ENCODE peak calls at places on chromosomes 5 and 9, in eight cellular contexts. O is colonic mucosa, Z is suprapubic skin, X is PC-3, G is heart left ventricle, U is esophagus squamous epithelium, Y is K562, B is aorta. F is an unnamed sample. For H3K36me3 and H3K9me3, the result is how much of the 10 kb centered on the place peaks cover.

GRCh38 chr9:33686942-33687341 is 108.4 kb upstream of the PRSS3 start:
- DNase-seq in O (no peak), Z (no peak), X (no peak), G (no peak), U (no peak), Y (no peak), B (no peak), F (no peak)

GRCh38 chr5:150644058-150644457 is 3.6 kb downstream of the SYNPO start:
- DNase-seq in O (no peak), Z (no peak), X (no peak), G (no peak), U (no peak), Y (no peak), B (no peak), F (no peak)

GRCh38 chr9:130304643-130305042 is 39.1 kb downstream of the HMCN2 start:
- DNase-seq in O (no peak), Z (no peak), X (no peak), G (no peak), U (no peak), Y (no peak), B (no peak), F (no peak)

GRCh38 chr5:179623906-179624741 is 653 bp upstream of the HNRNPH1 start:
- DNase-seq in O (peak), Z (peak), X (peak), G (peak), U (no peak), Y (peak), B (peak), F (peak)

GRCh38 chr9:91066042-91066415 is 264.4 kb downstream of the SYK start:
- DNase-seq in O (no peak), Z (no peak), X (no peak), G (no peak), U (no peak), Y (no peak), B (no peak), F (no peak)

GRCh38 chr9:114417511-114417910 is 29.7 kb upstream of the AKNA start:
- DNase-seq in O (no peak), Z (no peak), X (peak), G (no peak), U (no peak), Y (no peak), B (no peak), F (no peak)

GRCh38 chr9:4371108-4371507 is 71.2 kb upstream of the GLIS3 start:
- DNase-seq in O (no peak), Z (no peak), X (peak), G (no peak), U (no peak), Y (no peak), B (no peak), F (no peak)

GRCh38 chr9:126347911-126348760 is 21.5 kb downstream of the MVB12B start:
- DNase-seq in O (peak), Z (no peak), X (no peak), G (no peak), U (no peak), Y (no peak), B (no peak), F (no peak)

GRCh38 chr5:154220625-154221024 is 30.1 kb downstream of the GALNT10 start:
- DNase-seq in O (no peak), Z (no peak), X (peak), G (no peak), U (no peak), Y (no peak), B (no peak), F (no peak)

GRCh38 chr5:179275381-179275878 is 69.8 kb downstream of the ADAMTS2 start:
- DNase-seq in O (no peak), Z (no peak), X (no peak), G (peak), U (no peak), Y (no peak), B (peak), F (no peak)

GRCh38 chr9:104808030-104808614 is 44.2 kb downstream of the NIPSNAP3B start:
- DNase-seq in O (no peak), Z (no peak), X (peak), G (no peak), U (no peak), Y (no peak), B (no peak), F (no peak)

GRCh38 chr9:20726144-20726543 is 42.1 kb downstream of the FOCAD start:
- DNase-seq in O (no peak), Z (no peak), X (no peak), G (no peak), U (no peak), Y (no peak), B (no peak), F (no peak)

GRCh38 chr5:172741206-172741582 is 29.8 kb downstream of the DUSP1 start:
- DNase-seq in O (no peak), Z (no peak), X (no peak), G (no peak), U (no peak), Y (no peak), B (no peak), F (no peak)

GRCh38 chr9:2613730-2614271 is 7.8 kb upstream of the VLDLR start:
- DNase-seq in O (no peak), Z (no peak), X (no peak), G (peak), U (no peak), Y (no peak), B (no peak), F (no peak)

GRCh38 chr9:15873573-15874177 is 320.8 kb downstream of the CCDC171 start:
- DNase-seq in O (no peak), Z (no peak), X (peak), G (no peak), U (no peak), Y (peak), B (no peak), F (no peak)

GRCh38 chr9:113678119-113678861 is 197.8 kb upstream of the ZNF618 start:
- DNase-seq in O (no peak), Z (no peak), X (no peak), G (no peak), U (no peak), Y (no peak), B (no peak), F (no peak)

DNA sequence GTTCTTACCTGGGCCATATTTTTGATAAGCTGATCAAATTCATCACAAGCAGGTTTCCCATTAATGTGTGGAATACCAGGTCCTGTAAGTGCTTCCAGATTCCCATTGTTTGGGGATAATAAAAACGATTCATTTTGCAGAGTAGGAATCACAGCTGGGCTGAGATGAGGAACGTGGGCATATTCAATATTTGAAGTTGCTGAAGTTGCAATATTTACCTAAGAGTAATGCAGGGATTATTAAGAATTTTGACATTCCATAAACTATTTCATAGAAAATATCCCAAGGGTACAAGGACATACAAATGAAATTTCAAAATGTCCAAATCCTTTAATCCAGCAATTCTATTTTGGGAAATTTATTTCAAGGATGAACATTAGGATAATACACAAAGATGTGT is 55.1 kb downstream of the MPDZ start:
- DNase-seq in O (no peak), Z (no peak), X (no peak), G (no peak), U (no peak), Y (no peak), B (no peak), F (no peak)
- H3K36me3 ChIP-seq in O (under half), Z (under half), X (under half), G (under half), U (under half), Y (under half), B (under half), F (under half)

DNA sequence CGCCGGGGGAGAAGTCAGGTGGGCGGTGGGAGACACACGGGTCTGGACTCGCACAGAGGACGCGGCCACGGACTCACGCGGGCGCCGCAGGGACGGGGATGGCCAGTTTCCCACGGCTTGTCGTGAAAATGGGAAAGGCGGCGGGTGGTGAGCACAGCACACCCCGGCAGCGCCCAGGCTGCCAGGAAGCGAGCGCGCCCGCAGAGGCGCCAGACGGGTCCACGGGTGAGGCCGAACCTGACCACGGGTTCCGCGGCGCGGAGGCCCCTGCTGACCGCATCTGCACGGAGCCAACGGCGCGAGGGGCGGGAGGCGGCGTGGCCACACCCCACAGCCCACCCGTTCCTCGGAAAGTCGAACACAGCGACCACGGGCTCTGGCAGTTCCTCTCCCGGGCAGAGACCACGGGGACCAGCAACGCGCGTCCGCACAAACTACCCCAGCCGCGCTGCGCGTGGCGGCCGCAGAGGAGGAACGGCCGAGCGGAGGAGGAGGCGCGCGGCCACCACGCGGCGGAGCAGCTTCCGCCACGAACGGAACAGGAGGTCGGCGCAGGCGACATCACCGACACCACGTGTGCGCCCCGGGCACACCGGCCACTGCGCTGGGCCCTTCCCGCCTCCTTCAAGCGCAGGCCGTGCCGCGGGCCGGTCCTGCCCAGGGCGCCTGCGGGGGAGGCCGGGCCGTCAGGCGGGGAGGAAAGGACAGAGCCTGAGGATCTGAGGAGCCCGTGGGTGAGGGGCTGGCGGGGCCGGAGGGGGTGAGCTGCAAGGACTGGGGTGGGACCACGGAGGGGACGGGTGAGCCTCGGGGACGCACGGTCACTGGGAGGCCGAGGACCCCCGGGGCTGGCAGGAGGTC is 5.6 kb downstream of the EXD3 start:
- DNase-seq in O (no peak), Z (no peak), X (no peak), G (peak), U (no peak), Y (no peak), B (peak), F (no peak)
- H3K27ac ChIP-seq in O (no peak), Z (no peak), X (no peak), G (no peak), U (peak), Y (no peak), B (no peak), F (peak)

GRCh38 chr9:101409079-101409477 is 10.4 kb downstream of the ZNF189 start:
- DNase-seq in O (no peak), Z (no peak), X (no peak), G (no peak), U (no peak), Y (no peak), B (no peak), F (no peak)
- H3K9me3 ChIP-seq in O (under half), Z (half or more), X (under half), G (under half), U (half or more), Y (under half), B (under half), F (under half)

GRCh38 chr9:86333651-86334050 is 20.6 kb downstream of the TUT7 start:
- DNase-seq in O (no peak), Z (no peak), X (no peak), G (no peak), U (no peak), Y (no peak), B (no peak), F (no peak)
- H3K36me3 ChIP-seq in O (under half), Z (half or more), X (under half), G (under half), U (half or more), Y (under half), B (under half), F (under half)

DNA sequence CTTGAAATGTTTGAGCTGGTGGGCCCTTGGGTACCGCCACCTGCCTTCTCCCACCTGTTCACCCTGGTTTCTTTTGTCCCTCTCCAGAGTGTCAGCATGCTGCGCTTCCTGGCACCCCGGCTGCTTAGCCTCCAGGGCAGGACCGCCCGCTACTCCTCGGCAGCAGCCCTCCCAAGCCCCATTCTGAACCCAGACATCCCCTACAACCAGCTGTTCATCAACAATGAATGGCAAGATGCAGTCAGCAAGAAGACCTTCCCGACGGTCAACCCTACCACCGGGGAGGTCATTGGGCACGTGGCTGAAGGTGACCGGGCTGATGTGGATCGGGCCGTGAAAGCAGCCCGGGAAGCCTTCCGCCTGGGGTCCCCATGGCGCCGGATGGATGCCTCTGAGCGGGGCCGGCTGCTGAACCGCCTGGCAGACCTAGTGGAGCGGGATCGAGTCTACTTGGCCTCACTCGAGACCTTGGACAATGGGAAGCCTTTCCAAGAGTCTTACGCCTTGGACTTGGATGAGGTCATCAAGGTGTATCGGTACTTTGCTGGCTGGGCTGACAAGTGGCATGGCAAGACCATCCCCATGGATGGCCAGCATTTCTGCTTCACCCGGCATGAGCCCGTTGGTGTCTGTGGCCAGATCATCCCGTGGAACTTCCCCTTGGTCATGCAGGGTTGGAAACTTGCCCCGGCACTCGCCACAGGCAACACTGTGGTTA is 3.3 kb downstream of the ALDH1B1 start:
- DNase-seq in O (no peak), Z (no peak), X (no peak), G (no peak), U (no peak), Y (no peak), B (peak), F (no peak)
- H3K27ac ChIP-seq in O (no peak), Z (no peak), X (no peak), G (no peak), U (no peak), Y (no peak), B (no peak), F (no peak)